ENCODE peak calls at places on chromosomes 1 and 21, in five cellular contexts. F is WERI-Rb-1, L is A673, I is neural progenitor cell, E is A549. G is an unnamed sample. For H3K9me3, the result is how much of the 10 kb centered on the place peaks cover.

GRCh38 chr21:29730281-29730680 is 209.5 kb downstream of the GRIK1 start:
- DNase-seq in F (no peak), L (no peak), I (no peak), E (no peak), G (no peak)

GRCh38 chr21:36883532-36884486 is 82.7 kb downstream of the HLCS start:
- DNase-seq in F (no peak), L (no peak), I (no peak), E (peak), G (no peak)

GRCh38 chr1:37999434-38000232 is 5.7 kb downstream of the FHL3 start:
- DNase-seq in F (no peak), L (peak), I (peak), E (no peak), G (no peak)

GRCh38 chr1:236150291-236150940 is 8.1 kb downstream of the GPR137B start:
- DNase-seq in F (no peak), L (no peak), I (no peak), E (no peak), G (no peak)

GRCh38 chr1:153677718-153678518 is 570 bp upstream of the NPR1 start:
- DNase-seq in F (peak), L (peak), I (peak), E (peak), G (peak)

GRCh38 chr1:116824631-116825399 is 70.6 kb downstream of the CD2 start:
- DNase-seq in F (peak), L (peak), I (no peak), E (no peak), G (no peak)

GRCh38 chr1:222535455-222535854 is 12.4 kb downstream of the HHIPL2 start:
- DNase-seq in F (no peak), L (no peak), I (no peak), E (no peak), G (no peak)

GRCh38 chr1:155860939-155861496 is 1.7 kb downstream of the SYT11 start:
- DNase-seq in F (no peak), L (no peak), I (no peak), E (no peak), G (no peak)

GRCh38 chr1:66304128-66304527 is 229.8 kb upstream of the SGIP1 start:
- DNase-seq in F (no peak), L (no peak), I (no peak), E (no peak), G (no peak)

GRCh38 chr1:15939181-15940109 is 36.5 kb downstream of the ZBTB17 start:
- DNase-seq in F (no peak), L (no peak), I (no peak), E (peak), G (no peak)

GRCh38 chr1:913491-914252 is 10.1 kb upstream of the SAMD11 start:
- DNase-seq in F (peak), L (no peak), I (no peak), E (no peak), G (no peak)

GRCh38 chr21:36859744-36860501 is 106.5 kb downstream of the HLCS start:
- DNase-seq in F (peak), L (peak), I (no peak), E (peak), G (no peak)

GRCh38 chr1:44316231-44316759 is 38.8 kb downstream of the ERI3 start:
- DNase-seq in F (peak), L (no peak), I (peak), E (no peak), G (no peak)

GRCh38 chr1:109096110-109096509 is 5.5 kb downstream of the TMEM167B start:
- DNase-seq in F (no peak), L (no peak), I (no peak), E (no peak), G (no peak)

GRCh38 chr1:67213164-67213563 is 46.9 kb downstream of the IL23R start:
- DNase-seq in F (peak), L (peak), I (peak), E (peak), G (no peak)

GRCh38 chr1:206588492-206588891 is 23.8 kb downstream of the EIF2D start:
- DNase-seq in F (no peak), L (no peak), I (no peak), E (no peak), G (no peak)

GRCh38 chr1:67705735-67706454 is 20.9 kb downstream of the GADD45A start:
- DNase-seq in F (no peak), L (no peak), I (no peak), E (no peak), G (no peak)

GRCh38 chr1:205440476-205441317 is 15.1 kb downstream of the BLACAT1 start:
- DNase-seq in F (peak), L (peak), I (peak), E (no peak), G (peak)

GRCh38 chr1:185245466-185245865 is 71.6 kb downstream of the IVNS1ABP start:
- DNase-seq in F (no peak), L (no peak), I (no peak), E (no peak), G (no peak)

GRCh38 chr1:240027059-240027462 is 64.6 kb upstream of the FMN2 start:
- DNase-seq in F (peak), L (peak), I (peak), E (peak), G (no peak)

GRCh38 chr21:32940079-32941014 is 85.4 kb upstream of the OLIG2 start:
- DNase-seq in F (peak), L (peak), I (peak), E (peak), G (peak)

GRCh38 chr1:240515505-240515904 is 96.5 kb downstream of the GREM2 start:
- DNase-seq in F (no peak), L (peak), I (no peak), E (no peak), G (no peak)

GRCh38 chr1:109928591-109929111 is 18.0 kb downstream of the CSF1 start:
- DNase-seq in F (no peak), L (no peak), I (no peak), E (no peak), G (no peak)

GRCh38 chr1:239947789-239948188 is 143.9 kb upstream of the FMN2 start:
- DNase-seq in F (no peak), L (no peak), I (no peak), E (no peak), G (no peak)

GRCh38 chr1:63779338-63779819 is 5.6 kb downstream of the ROR1 start:
- DNase-seq in F (peak), L (no peak), I (no peak), E (no peak), G (no peak)

GRCh38 chr1:26352338-26352679 is 1.6 kb downstream of the CRYBG2 start:
- DNase-seq in F (no peak), L (no peak), I (no peak), E (no peak), G (no peak)

GRCh38 chr21:32412162-32412997 is at the start of gene EVA1C:
- DNase-seq in F (no peak), L (peak), I (peak), E (peak), G (peak)

GRCh38 chr1:62528015-62528414 is 69.3 kb upstream of the ANGPTL3 start:
- DNase-seq in F (no peak), L (no peak), I (no peak), E (no peak), G (no peak)

GRCh38 chr1:54053745-54054437 is 483 bp downstream of the TCEANC2 start:
- DNase-seq in F (peak), L (peak), I (peak), E (no peak), G (no peak)

GRCh38 chr1:212609701-212610574 is 1.4 kb downstream of the ATF3 start:
- DNase-seq in F (no peak), L (no peak), I (no peak), E (no peak), G (no peak)
- TF ChIP-seq CTCF in F (no peak), L (no peak), I (no peak), E (no peak), G (peak)

DNA sequence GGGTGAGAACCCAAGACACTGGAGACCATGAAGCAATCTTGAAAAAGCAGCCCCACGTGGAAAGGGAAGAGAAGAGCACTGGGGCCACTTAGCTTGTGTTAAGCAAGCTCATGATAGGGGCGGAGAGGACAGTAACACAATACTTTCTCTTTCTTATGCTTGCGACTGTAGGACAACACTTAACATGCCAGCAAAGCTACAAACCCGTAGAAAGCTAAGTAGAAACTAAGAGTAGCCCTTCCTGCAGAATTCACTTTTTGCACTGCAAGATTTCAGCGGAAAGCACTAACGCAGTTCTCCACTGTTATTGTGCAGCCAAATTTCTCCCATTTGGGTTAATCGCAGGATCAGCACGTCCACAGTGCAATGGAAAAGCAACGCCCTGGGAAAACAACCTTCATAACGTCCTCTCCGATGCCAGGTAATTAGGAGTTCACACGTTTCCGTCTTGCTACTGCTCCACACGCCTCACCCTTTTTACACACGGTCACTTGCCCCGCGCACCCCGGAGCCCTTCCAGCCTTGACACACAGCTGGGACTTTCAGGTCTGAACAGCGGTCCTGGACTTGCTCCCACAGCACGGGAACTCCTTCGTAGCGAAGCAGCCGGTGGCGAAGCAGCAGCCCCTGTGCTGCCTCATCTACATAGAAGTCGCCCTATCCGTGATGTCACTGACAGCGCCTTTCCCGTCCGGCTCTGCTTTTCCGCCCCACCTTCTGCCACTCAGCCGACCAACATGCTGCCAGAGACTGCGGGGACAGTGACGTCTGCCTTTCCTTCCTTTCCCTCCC is 148.6 kb downstream of the PPIAL4G start:
- DNase-seq in F (peak), L (peak), I (peak), E (peak), G (peak)
- H3K27ac ChIP-seq in F (peak), L (peak), I (peak), E (peak), G (peak)

GRCh38 chr1:248215880-248216279 is 15.3 kb upstream of the OR2M4 start:
- DNase-seq in F (no peak), L (no peak), I (no peak), E (no peak), G (no peak)
- H3K9me3 ChIP-seq in F (under half), L (under half), I (under half), E (under half), G (under half)

GRCh38 chr1:2845874-2846273 is 44.4 kb upstream of the TTC34 start:
- DNase-seq in F (no peak), L (no peak), I (no peak), E (no peak), G (no peak)
- TF ChIP-seq CTCF in F (no peak), L (no peak), I (no peak), E (no peak), G (no peak)

GRCh38 chr21:43361493-43362296 is 65.2 kb downstream of the SIK1 start:
- DNase-seq in F (peak), L (no peak), I (no peak), E (no peak), G (peak)

GRCh38 chr21:43362306-43362927 is 64.5 kb downstream of the SIK1 start:
- DNase-seq in F (peak), L (peak), I (peak), E (no peak), G (peak)

GRCh38 chr21:43362928-43363314 is 64.0 kb downstream of the SIK1 start:
- DNase-seq in F (no peak), L (no peak), I (no peak), E (no peak), G (no peak)

GRCh38 chr21:43360441-43361126 is 66.3 kb downstream of the SIK1 start:
- DNase-seq in F (no peak), L (no peak), I (no peak), E (no peak), G (no peak)

GRCh38 chr21:43361127-43361492 is 65.8 kb downstream of the SIK1 start:
- DNase-seq in F (peak), L (no peak), I (no peak), E (no peak), G (no peak)
- H3K27ac ChIP-seq in F (peak), L (no peak), I (no peak), E (no peak), G (peak)

DNA sequence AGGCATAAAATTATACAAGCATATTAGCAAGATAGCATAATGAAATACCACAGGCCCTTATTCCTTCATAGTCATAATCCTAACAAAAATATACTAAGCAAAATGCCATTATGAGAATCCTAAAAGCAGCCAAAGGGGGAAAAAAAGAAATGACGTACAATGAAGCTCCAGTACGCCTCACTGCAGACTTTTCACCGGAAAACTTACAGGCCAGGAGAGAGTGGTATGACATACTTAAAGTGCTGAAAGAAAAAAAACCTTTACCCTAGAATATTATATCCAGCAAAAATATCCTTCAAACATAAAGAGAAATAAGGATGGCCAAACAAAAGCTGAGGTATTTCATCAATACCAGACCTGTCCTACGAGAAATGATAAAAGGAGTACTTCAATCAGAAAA is 19.5 kb downstream of the ZNF695 start:
- DNase-seq in F (no peak), L (no peak), I (no peak), E (no peak), G (no peak)
- H3K9me3 ChIP-seq in F (half or more), L (half or more), I (half or more), E (half or more), G (half or more)

GRCh38 chr1:189434461-189434860 is 1043.2 kb downstream of the BRINP3 start:
- DNase-seq in F (no peak), L (no peak), I (no peak), E (no peak), G (no peak)

GRCh38 chr1:189424746-189425331 is 1052.8 kb downstream of the BRINP3 start:
- DNase-seq in F (no peak), L (no peak), I (peak), E (no peak), G (no peak)

GRCh38 chr1:189432761-189433160 is 1044.9 kb downstream of the BRINP3 start:
- DNase-seq in F (no peak), L (no peak), I (no peak), E (no peak), G (no peak)

GRCh38 chr1:189431437-189431836 is 1046.2 kb downstream of the BRINP3 start:
- DNase-seq in F (no peak), L (peak), I (no peak), E (no peak), G (no peak)

DNA sequence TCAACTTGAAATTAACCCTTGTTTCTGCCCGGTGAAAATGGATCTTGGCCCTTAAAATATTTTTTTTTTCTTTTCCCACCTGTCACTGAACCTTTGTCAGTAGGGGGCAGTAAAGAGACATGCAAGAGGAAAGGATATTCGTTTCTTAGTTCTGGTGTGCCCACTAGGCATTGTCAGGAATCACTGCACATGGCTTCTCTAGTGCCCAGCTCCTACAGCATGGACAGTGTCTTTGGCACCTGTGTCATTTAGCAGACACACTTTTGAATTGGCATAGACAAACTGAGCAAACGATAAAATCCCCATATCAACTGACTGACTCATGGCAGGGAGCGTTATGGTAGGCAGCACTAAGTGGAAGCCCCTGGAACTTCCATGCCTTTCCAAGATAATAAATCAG is 1048.1 kb downstream of the BRINP3 start:
- DNase-seq in F (no peak), L (peak), I (peak), E (peak), G (no peak)
- TF ChIP-seq CTCF in F (peak), L (peak), I (peak), E (peak), G (no peak)

DNA sequence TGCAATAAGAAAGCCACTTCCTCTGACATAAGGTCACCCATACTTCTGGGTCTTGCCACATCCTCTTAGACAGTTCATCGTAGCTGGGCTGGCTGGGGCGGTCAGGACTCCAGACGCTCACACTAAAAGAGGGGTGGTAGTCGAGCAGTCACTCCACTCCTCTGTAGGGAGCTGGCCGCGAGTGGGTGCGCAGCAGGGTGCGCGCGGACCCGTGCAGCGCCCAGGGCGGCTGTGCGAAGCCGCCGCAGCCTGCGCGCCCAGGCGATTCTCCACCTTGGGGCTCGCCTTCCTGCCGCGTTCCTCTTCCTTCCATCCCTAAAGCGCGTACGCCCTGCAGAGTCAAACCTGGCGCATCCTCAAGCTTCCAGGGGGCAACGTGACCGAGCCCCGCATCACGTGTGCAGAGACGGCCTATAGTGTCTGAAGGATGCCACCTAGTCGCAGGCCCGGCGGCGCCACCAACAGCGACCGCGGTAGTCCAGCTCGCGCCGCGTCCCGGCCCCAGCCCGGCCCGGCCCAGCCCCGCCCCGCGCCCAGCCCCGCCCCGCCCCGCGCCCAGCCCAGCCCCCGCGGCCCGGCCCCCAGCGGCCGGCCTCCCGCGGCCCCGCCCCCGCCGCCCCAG is 360 bp upstream of the PRDX6 start:
- DNase-seq in F (peak), L (peak), I (peak), E (peak), G (peak)
- H3K27ac ChIP-seq in F (peak), L (peak), I (peak), E (peak), G (peak)

GRCh38 chr1:2931722-2932401 is 89.4 kb upstream of the ACTRT2 start:
- DNase-seq in F (no peak), L (no peak), I (no peak), E (no peak), G (no peak)
- H3K9me3 ChIP-seq in F (under half), L (under half), I (under half), E (under half), G (under half)

DNA sequence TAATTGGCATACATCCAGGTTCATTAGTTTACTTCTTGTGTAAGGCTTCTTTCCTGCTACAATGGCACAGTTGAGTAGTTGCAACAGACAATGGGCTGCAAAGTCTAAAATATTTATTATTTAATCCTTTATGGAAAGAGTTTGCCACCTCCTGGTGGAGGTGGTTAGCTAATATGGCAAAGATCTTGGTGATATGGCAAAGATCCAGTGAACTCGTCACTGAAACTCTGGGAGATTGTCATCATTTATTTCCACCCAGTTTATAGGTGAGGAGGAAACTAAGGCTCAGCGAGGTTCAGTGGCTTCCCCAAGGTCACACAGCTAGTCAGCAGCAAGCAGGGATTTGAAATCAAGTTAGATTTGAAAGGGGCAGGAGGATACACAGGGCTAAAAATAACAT is 16.1 kb upstream of the IFFO2 start:
- DNase-seq in F (no peak), L (peak), I (no peak), E (no peak), G (no peak)
- TF ChIP-seq CTCF in F (no peak), L (peak), I (no peak), E (peak), G (peak)

G was measured in CD4-positive, alpha-beta T cell.